ENCODE peak calls at places on chromosome 21, in five cellular contexts. F, S, M, D and N are unnamed samples.

GRCh38 chr21:36757246-36757645 is 58.3 kb downstream of the SIM2 start:
- DNase-seq in F (no peak), S (no peak), M (no peak), D (no peak), N (no peak)

GRCh38 chr21:44987301-44987885 is 47.6 kb downstream of the SLX9 start:
- DNase-seq in F (no peak), S (no peak), M (no peak), D (no peak), N (no peak)

GRCh38 chr21:20996421-20997307 is 1.5 kb upstream of the NCAM2 start:
- DNase-seq in F (no peak), S (no peak), M (peak; percentile 61), D (peak; percentile 70), N (no peak)

GRCh38 chr21:31030367-31031106 is 7.7 kb downstream of the KRTAP19-8 start:
- DNase-seq in F (no peak), S (no peak), M (no peak), D (no peak), N (no peak)

GRCh38 chr21:36700295-36700960 is 1.5 kb downstream of the SIM2 start:
- DNase-seq in F (no peak), S (no peak), M (peak; percentile 61), D (no peak), N (no peak)

GRCh38 chr21:34336245-34336644 is 27.6 kb upstream of the KCNE2 start:
- DNase-seq in F (no peak), S (no peak), M (no peak), D (no peak), N (no peak)

GRCh38 chr21:37074195-37074510 is 1.1 kb downstream of the TTC3 start:
- DNase-seq in F (peak; percentile 39), S (no peak), M (peak; percentile 51), D (no peak), N (no peak)

GRCh38 chr21:34533938-34534337 is 21.9 kb upstream of the KCNE1 start:
- DNase-seq in F (no peak), S (no peak), M (no peak), D (no peak), N (no peak)

GRCh38 chr21:20997633-20998455 is at the start of gene NCAM2:
- DNase-seq in F (peak; percentile 83), S (peak; percentile 10), M (peak; percentile 92), D (peak; percentile 80), N (peak; percentile 76)

GRCh38 chr21:41121785-41122415 is 46.1 kb upstream of the BACE2 start:
- DNase-seq in F (peak; percentile 95), S (peak; percentile 74), M (peak; percentile 97), D (peak; percentile 51), N (peak; percentile 81)

GRCh38 chr21:31349208-31349607 is 5.1 kb upstream of the TIAM1 start:
- DNase-seq in F (no peak), S (no peak), M (no peak), D (no peak), N (no peak)

GRCh38 chr21:40732243-40732642 is 114.7 kb downstream of the DSCAM start:
- DNase-seq in F (no peak), S (no peak), M (no peak), D (peak; percentile 37), N (no peak)

GRCh38 chr21:25934771-25935224 is 200.0 kb downstream of the GABPA start:
- DNase-seq in F (peak; percentile 81), S (peak; percentile 90), M (no peak), D (peak; percentile 98), N (peak; percentile 99)

GRCh38 chr21:30880914-30881313 is 466 bp downstream of the KRTAP11-1 start:
- DNase-seq in F (no peak), S (no peak), M (no peak), D (no peak), N (no peak)

DNA sequence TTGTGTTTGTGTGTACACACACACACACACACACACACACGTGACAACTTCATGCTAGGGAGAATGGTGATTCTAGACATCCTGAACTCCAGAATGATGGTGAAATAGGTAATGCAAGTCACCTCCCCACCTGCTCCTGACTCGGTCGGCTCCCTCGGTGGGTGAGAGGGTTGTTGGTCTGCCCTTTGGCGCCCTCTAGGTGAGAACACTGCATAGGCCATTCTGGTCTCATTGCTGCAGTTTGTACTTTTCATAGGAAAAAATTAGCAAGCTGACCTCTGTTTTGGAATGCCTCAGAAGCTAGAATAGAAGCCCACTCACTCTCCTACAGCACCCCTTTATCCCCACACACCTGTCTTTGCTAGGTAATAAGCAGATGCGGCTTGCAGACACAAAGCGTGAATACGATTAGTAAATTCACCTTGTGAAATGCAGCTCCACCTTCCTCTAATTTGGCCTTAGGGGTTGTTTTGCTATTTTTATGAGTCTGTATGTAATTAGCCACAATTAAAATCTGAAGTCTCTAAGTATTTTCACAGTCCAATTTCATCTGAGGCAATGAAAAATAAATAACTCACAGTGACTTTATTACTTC is 130.0 kb upstream of the KCNJ15 start:
- DNase-seq in F (peak; percentile 75), S (peak; percentile 39), M (peak; percentile 92), D (no peak), N (peak; percentile 35)
- TF ChIP-seq CTCF in F (peak; percentile 71), S (peak; percentile 95), M (peak; percentile 90), D (peak; percentile 88), N (peak; percentile 85)

GRCh38 chr21:16424331-16424749 is 694.6 kb downstream of the USP25 start:
- DNase-seq in F (no peak), S (peak; percentile 11), M (no peak), D (peak; percentile 69), N (peak; percentile 74)
- H3K4me3 ChIP-seq in F (no peak overlapping the region), S (peak overlapping the region; percentile 15), M (no peak overlapping the region), D (peak overlapping the region; percentile 51), N (peak overlapping the region; percentile 41)

GRCh38 chr21:16291296-16291695 is 561.5 kb downstream of the USP25 start:
- DNase-seq in F (no peak), S (no peak), M (no peak), D (no peak), N (no peak)

GRCh38 chr21:16285646-16286223 is 556.0 kb downstream of the USP25 start:
- DNase-seq in F (no peak), S (no peak), M (no peak), D (no peak), N (no peak)

DNA sequence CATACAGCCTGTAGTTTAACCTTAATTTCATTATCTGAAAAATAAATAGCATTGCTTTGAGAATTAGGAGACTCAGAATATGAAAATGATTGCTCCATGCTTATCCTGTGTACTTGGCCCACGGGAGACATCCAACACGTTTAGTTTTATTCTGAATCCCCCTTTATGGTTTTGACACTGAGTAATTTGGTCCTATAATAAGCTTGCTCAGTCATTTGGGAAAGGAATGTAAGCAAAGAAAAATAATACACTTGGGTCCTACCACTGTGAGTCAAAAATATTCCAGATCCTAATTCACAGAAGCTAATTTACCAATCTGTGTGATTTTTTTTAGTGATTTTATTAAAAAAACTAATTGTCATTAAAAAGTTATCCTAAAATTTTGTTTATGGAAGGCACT is 557.3 kb downstream of the USP25 start:
- DNase-seq in F (no peak), S (no peak), M (no peak), D (peak; percentile 44), N (no peak)
- TF ChIP-seq CTCF in F (no peak), S (no peak), M (no peak), D (no peak), N (no peak)

GRCh38 chr21:42682661-42683060 is 29.2 kb downstream of the PDE9A start:
- DNase-seq in F (no peak), S (no peak), M (no peak), D (no peak), N (no peak)

GRCh38 chr21:42683371-42684108 is 30.1 kb downstream of the PDE9A start:
- DNase-seq in F (no peak), S (no peak), M (no peak), D (no peak), N (no peak)

GRCh38 chr21:42685036-42685435 is 31.6 kb downstream of the PDE9A start:
- DNase-seq in F (no peak), S (no peak), M (no peak), D (no peak), N (no peak)

GRCh38 chr21:42685954-42686500 is 32.6 kb downstream of the PDE9A start:
- DNase-seq in F (no peak), S (no peak), M (no peak), D (no peak), N (no peak)

DNA sequence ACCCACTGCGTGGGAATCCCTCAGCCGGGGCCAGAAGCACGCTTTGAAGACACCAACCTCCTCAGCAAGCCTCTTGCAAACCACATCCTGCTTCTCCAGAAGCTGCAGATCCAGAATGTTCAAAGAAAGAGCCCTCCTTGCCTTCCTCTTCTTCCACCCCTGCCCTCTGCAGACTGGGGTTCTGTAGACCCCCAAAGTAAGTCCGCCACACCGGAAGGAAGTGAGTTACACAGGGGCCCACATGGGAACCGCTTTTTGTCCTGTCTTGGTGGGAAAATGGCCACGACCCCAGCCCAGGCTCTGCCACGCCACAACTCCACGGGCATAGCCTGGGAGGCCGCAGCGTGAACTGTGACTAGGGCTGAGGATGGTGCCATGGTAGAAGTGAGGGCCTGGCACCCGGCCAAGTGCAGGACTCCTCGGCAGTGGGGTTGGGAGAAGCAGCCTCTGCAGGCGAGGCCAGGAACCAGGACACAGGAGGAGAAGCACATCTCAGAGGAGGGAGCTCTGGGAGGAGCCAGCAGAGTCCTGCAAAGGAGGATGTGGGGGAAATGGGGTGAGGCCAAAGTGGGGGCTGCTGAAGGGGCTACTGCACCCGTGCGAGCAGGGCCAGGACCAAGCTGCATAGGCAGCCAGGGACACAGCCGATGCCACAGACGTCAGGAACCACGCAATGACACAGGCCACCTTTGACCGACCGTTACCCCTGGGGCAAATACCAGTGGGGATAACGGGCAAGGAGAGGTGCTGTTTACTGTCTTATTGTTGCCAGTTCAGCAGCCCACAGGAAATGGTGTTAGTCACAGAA is 30.9 kb downstream of the PDE9A start:
- DNase-seq in F (no peak), S (no peak), M (no peak), D (no peak), N (no peak)
- H3K4me3 ChIP-seq in F (no peak overlapping the region), S (no peak overlapping the region), M (no peak overlapping the region), D (no peak overlapping the region), N (no peak overlapping the region)

GRCh38 chr21:43775795-43776430 is at the start of gene CSTB:
- DNase-seq in F (peak; percentile 84), S (no peak), M (peak; percentile 95), D (peak; percentile 20), N (peak; percentile 55)
- TF ChIP-seq CTCF in F (no peak), S (peak; percentile 5), M (peak; percentile 14), D (no peak), N (no peak)

DNA sequence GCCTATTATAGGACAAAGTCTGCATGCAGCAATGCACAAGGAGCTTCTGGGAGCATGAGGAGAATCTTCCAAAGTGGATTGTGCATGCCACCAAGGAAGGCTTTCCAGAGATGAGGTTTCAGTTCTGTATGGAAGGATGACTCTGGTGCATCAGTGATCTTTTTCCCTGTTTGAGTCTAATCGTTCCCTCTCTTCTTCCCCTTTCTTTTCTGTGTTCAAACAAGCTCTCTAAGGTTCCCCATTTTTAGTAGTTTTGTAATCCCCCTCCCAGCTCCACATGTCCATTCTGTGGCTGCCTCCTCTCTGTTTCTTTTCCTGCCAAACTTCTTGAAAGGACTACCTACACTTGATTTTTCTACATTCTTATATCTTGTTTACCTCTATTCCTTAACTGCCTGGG is 43.3 kb upstream of the USP25 start:
- DNase-seq in F (no peak), S (no peak), M (no peak), D (no peak), N (no peak)
- H3K4me3 ChIP-seq in F (no peak overlapping the region), S (no peak overlapping the region), M (no peak overlapping the region), D (no peak overlapping the region), N (no peak overlapping the region)

GRCh38 chr21:28337319-28337718 is 655.4 kb downstream of the LTN1 start:
- DNase-seq in F (no peak), S (no peak), M (no peak), D (peak; percentile 24), N (peak; percentile 90)
- TF ChIP-seq CTCF in F (peak; percentile 63), S (peak; percentile 25), M (peak; percentile 60), D (peak; percentile 35), N (peak; percentile 39)